ENCODE peak calls at places on chromosomes 12 and 14, in ten cellular contexts. One of them, this sample, is unnamed.

GRCh38 chr12:52522346-52523011 is 2.3 kb upstream of the KRT5 start:
- DNase-seq in cardiac muscle cell: peak
- DNase-seq in fibroblast of mammary gland: no peak
- DNase-seq in NCI-H460: no peak
- DNase-seq in frontal cortex: no peak
- DNase-seq in uterus: no peak
- DNase-seq in HFFc6: peak
- DNase-seq in stimulated activated CD4-positive, alpha-beta T cell treated with anti-CD3 and anti-CD28 coated beads, Interleukin-1b, Interleukin-23, amount 100 ng/mL, for 1 hour: no peak
- DNase-seq in NCI-H2171: no peak
- DNase-seq in foreskin keratinocyte: peak
- DNase-seq in this sample: no peak

GRCh38 chr14:69999246-69999645 is 120.0 kb downstream of the SMOC1 start:
- DNase-seq in cardiac muscle cell: peak
- DNase-seq in fibroblast of mammary gland: peak
- DNase-seq in NCI-H460: peak
- DNase-seq in frontal cortex: no peak
- DNase-seq in uterus: no peak
- DNase-seq in HFFc6: no peak
- DNase-seq in stimulated activated CD4-positive, alpha-beta T cell treated with anti-CD3 and anti-CD28 coated beads, Interleukin-1b, Interleukin-23, amount 100 ng/mL, for 1 hour: no peak
- DNase-seq in NCI-H2171: no peak
- DNase-seq in foreskin keratinocyte: peak
- DNase-seq in this sample: no peak

GRCh38 chr14:56367416-56367815 is 212.2 kb upstream of the TMEM260 start:
- DNase-seq in cardiac muscle cell: no peak
- DNase-seq in fibroblast of mammary gland: no peak
- DNase-seq in NCI-H460: no peak
- DNase-seq in frontal cortex: no peak
- DNase-seq in uterus: no peak
- DNase-seq in HFFc6: no peak
- DNase-seq in stimulated activated CD4-positive, alpha-beta T cell treated with anti-CD3 and anti-CD28 coated beads, Interleukin-1b, Interleukin-23, amount 100 ng/mL, for 1 hour: no peak
- DNase-seq in NCI-H2171: no peak
- DNase-seq in foreskin keratinocyte: no peak
- DNase-seq in this sample: no peak

GRCh38 chr12:67237231-67237630 is 31.9 kb upstream of the CAND1 start:
- DNase-seq in cardiac muscle cell: no peak
- DNase-seq in fibroblast of mammary gland: no peak
- DNase-seq in NCI-H460: no peak
- DNase-seq in frontal cortex: no peak
- DNase-seq in uterus: no peak
- DNase-seq in HFFc6: no peak
- DNase-seq in stimulated activated CD4-positive, alpha-beta T cell treated with anti-CD3 and anti-CD28 coated beads, Interleukin-1b, Interleukin-23, amount 100 ng/mL, for 1 hour: no peak
- DNase-seq in NCI-H2171: no peak
- DNase-seq in foreskin keratinocyte: no peak
- DNase-seq in this sample: no peak

GRCh38 chr14:36524874-36525745 is 5.1 kb upstream of the NKX2-1 start:
- DNase-seq in cardiac muscle cell: peak
- DNase-seq in fibroblast of mammary gland: peak
- DNase-seq in NCI-H460: peak
- DNase-seq in frontal cortex: no peak
- DNase-seq in uterus: no peak
- DNase-seq in HFFc6: no peak
- DNase-seq in stimulated activated CD4-positive, alpha-beta T cell treated with anti-CD3 and anti-CD28 coated beads, Interleukin-1b, Interleukin-23, amount 100 ng/mL, for 1 hour: no peak
- DNase-seq in NCI-H2171: no peak
- DNase-seq in foreskin keratinocyte: no peak
- DNase-seq in this sample: no peak

GRCh38 chr12:123076604-123077297 is 74.1 kb downstream of the PITPNM2 start:
- DNase-seq in cardiac muscle cell: no peak
- DNase-seq in fibroblast of mammary gland: no peak
- DNase-seq in NCI-H460: no peak
- DNase-seq in frontal cortex: no peak
- DNase-seq in uterus: no peak
- DNase-seq in HFFc6: no peak
- DNase-seq in stimulated activated CD4-positive, alpha-beta T cell treated with anti-CD3 and anti-CD28 coated beads, Interleukin-1b, Interleukin-23, amount 100 ng/mL, for 1 hour: peak
- DNase-seq in NCI-H2171: no peak
- DNase-seq in foreskin keratinocyte: peak
- DNase-seq in this sample: no peak

GRCh38 chr12:4251228-4251891 is 22.2 kb upstream of the CCND2 start:
- DNase-seq in cardiac muscle cell: no peak
- DNase-seq in fibroblast of mammary gland: no peak
- DNase-seq in NCI-H460: no peak
- DNase-seq in frontal cortex: no peak
- DNase-seq in uterus: no peak
- DNase-seq in HFFc6: no peak
- DNase-seq in stimulated activated CD4-positive, alpha-beta T cell treated with anti-CD3 and anti-CD28 coated beads, Interleukin-1b, Interleukin-23, amount 100 ng/mL, for 1 hour: no peak
- DNase-seq in NCI-H2171: no peak
- DNase-seq in foreskin keratinocyte: no peak
- DNase-seq in this sample: no peak

GRCh38 chr14:54890794-54891193 is 11.8 kb downstream of the GCH1 start:
- DNase-seq in cardiac muscle cell: no peak
- DNase-seq in fibroblast of mammary gland: no peak
- DNase-seq in NCI-H460: no peak
- DNase-seq in frontal cortex: no peak
- DNase-seq in uterus: no peak
- DNase-seq in HFFc6: no peak
- DNase-seq in stimulated activated CD4-positive, alpha-beta T cell treated with anti-CD3 and anti-CD28 coated beads, Interleukin-1b, Interleukin-23, amount 100 ng/mL, for 1 hour: no peak
- DNase-seq in NCI-H2171: no peak
- DNase-seq in foreskin keratinocyte: no peak
- DNase-seq in this sample: no peak

GRCh38 chr12:53579545-53579955 is 46.6 kb downstream of the ATF7 start:
- DNase-seq in cardiac muscle cell: no peak
- DNase-seq in fibroblast of mammary gland: no peak
- DNase-seq in NCI-H460: no peak
- DNase-seq in frontal cortex: no peak
- DNase-seq in uterus: no peak
- DNase-seq in HFFc6: no peak
- DNase-seq in stimulated activated CD4-positive, alpha-beta T cell treated with anti-CD3 and anti-CD28 coated beads, Interleukin-1b, Interleukin-23, amount 100 ng/mL, for 1 hour: no peak
- DNase-seq in NCI-H2171: no peak
- DNase-seq in foreskin keratinocyte: no peak
- DNase-seq in this sample: no peak

GRCh38 chr12:93638095-93638494 is 39.1 kb upstream of the CRADD start:
- DNase-seq in cardiac muscle cell: no peak
- DNase-seq in fibroblast of mammary gland: peak
- DNase-seq in NCI-H460: no peak
- DNase-seq in frontal cortex: no peak
- DNase-seq in uterus: no peak
- DNase-seq in HFFc6: peak
- DNase-seq in stimulated activated CD4-positive, alpha-beta T cell treated with anti-CD3 and anti-CD28 coated beads, Interleukin-1b, Interleukin-23, amount 100 ng/mL, for 1 hour: no peak
- DNase-seq in NCI-H2171: no peak
- DNase-seq in foreskin keratinocyte: peak
- DNase-seq in this sample: peak

GRCh38 chr14:104872469-104873341 is 7.6 kb downstream of the CEP170B start:
- DNase-seq in cardiac muscle cell: peak
- DNase-seq in fibroblast of mammary gland: peak
- DNase-seq in NCI-H460: no peak
- DNase-seq in frontal cortex: no peak
- DNase-seq in uterus: peak
- DNase-seq in HFFc6: peak
- DNase-seq in stimulated activated CD4-positive, alpha-beta T cell treated with anti-CD3 and anti-CD28 coated beads, Interleukin-1b, Interleukin-23, amount 100 ng/mL, for 1 hour: no peak
- DNase-seq in NCI-H2171: no peak
- DNase-seq in foreskin keratinocyte: no peak
- DNase-seq in this sample: peak

GRCh38 chr14:28772613-28773012 is 6.0 kb downstream of the FOXG1 start:
- DNase-seq in cardiac muscle cell: no peak
- DNase-seq in fibroblast of mammary gland: no peak
- DNase-seq in NCI-H460: no peak
- DNase-seq in frontal cortex: no peak
- DNase-seq in uterus: no peak
- DNase-seq in HFFc6: no peak
- DNase-seq in stimulated activated CD4-positive, alpha-beta T cell treated with anti-CD3 and anti-CD28 coated beads, Interleukin-1b, Interleukin-23, amount 100 ng/mL, for 1 hour: no peak
- DNase-seq in NCI-H2171: peak
- DNase-seq in foreskin keratinocyte: no peak
- DNase-seq in this sample: no peak

GRCh38 chr12:38776657-38777056 is 128.7 kb downstream of the CPNE8 start:
- DNase-seq in cardiac muscle cell: peak
- DNase-seq in fibroblast of mammary gland: peak
- DNase-seq in NCI-H460: peak
- DNase-seq in frontal cortex: no peak
- DNase-seq in uterus: no peak
- DNase-seq in HFFc6: no peak
- DNase-seq in stimulated activated CD4-positive, alpha-beta T cell treated with anti-CD3 and anti-CD28 coated beads, Interleukin-1b, Interleukin-23, amount 100 ng/mL, for 1 hour: no peak
- DNase-seq in NCI-H2171: no peak
- DNase-seq in foreskin keratinocyte: peak
- DNase-seq in this sample: no peak

GRCh38 chr12:65673732-65674131 is 150.6 kb upstream of the HMGA2 start:
- DNase-seq in cardiac muscle cell: peak
- DNase-seq in fibroblast of mammary gland: peak
- DNase-seq in NCI-H460: no peak
- DNase-seq in frontal cortex: no peak
- DNase-seq in uterus: no peak
- DNase-seq in HFFc6: peak
- DNase-seq in stimulated activated CD4-positive, alpha-beta T cell treated with anti-CD3 and anti-CD28 coated beads, Interleukin-1b, Interleukin-23, amount 100 ng/mL, for 1 hour: no peak
- DNase-seq in NCI-H2171: no peak
- DNase-seq in foreskin keratinocyte: peak
- DNase-seq in this sample: peak

GRCh38 chr14:100701314-100701713 is 25.4 kb upstream of the DLK1 start:
- DNase-seq in cardiac muscle cell: no peak
- DNase-seq in fibroblast of mammary gland: no peak
- DNase-seq in NCI-H460: no peak
- DNase-seq in frontal cortex: no peak
- DNase-seq in uterus: no peak
- DNase-seq in HFFc6: no peak
- DNase-seq in stimulated activated CD4-positive, alpha-beta T cell treated with anti-CD3 and anti-CD28 coated beads, Interleukin-1b, Interleukin-23, amount 100 ng/mL, for 1 hour: no peak
- DNase-seq in NCI-H2171: no peak
- DNase-seq in foreskin keratinocyte: no peak
- DNase-seq in this sample: no peak

GRCh38 chr14:87805315-87805723 is 187.7 kb downstream of the GALC start:
- DNase-seq in cardiac muscle cell: peak
- DNase-seq in fibroblast of mammary gland: peak
- DNase-seq in NCI-H460: peak
- DNase-seq in frontal cortex: no peak
- DNase-seq in uterus: no peak
- DNase-seq in HFFc6: peak
- DNase-seq in stimulated activated CD4-positive, alpha-beta T cell treated with anti-CD3 and anti-CD28 coated beads, Interleukin-1b, Interleukin-23, amount 100 ng/mL, for 1 hour: no peak
- DNase-seq in NCI-H2171: no peak
- DNase-seq in foreskin keratinocyte: peak
- DNase-seq in this sample: peak

GRCh38 chr12:121976950-121977349 is 44.7 kb upstream of the BCL7A start:
- DNase-seq in cardiac muscle cell: no peak
- DNase-seq in fibroblast of mammary gland: no peak
- DNase-seq in NCI-H460: no peak
- DNase-seq in frontal cortex: no peak
- DNase-seq in uterus: no peak
- DNase-seq in HFFc6: no peak
- DNase-seq in stimulated activated CD4-positive, alpha-beta T cell treated with anti-CD3 and anti-CD28 coated beads, Interleukin-1b, Interleukin-23, amount 100 ng/mL, for 1 hour: no peak
- DNase-seq in NCI-H2171: no peak
- DNase-seq in foreskin keratinocyte: no peak
- DNase-seq in this sample: no peak

GRCh38 chr12:58425481-58426392 is 484.4 kb downstream of the ATP23 start:
- DNase-seq in cardiac muscle cell: peak
- DNase-seq in fibroblast of mammary gland: peak
- DNase-seq in NCI-H460: peak
- DNase-seq in frontal cortex: peak
- DNase-seq in uterus: no peak
- DNase-seq in HFFc6: peak
- DNase-seq in stimulated activated CD4-positive, alpha-beta T cell treated with anti-CD3 and anti-CD28 coated beads, Interleukin-1b, Interleukin-23, amount 100 ng/mL, for 1 hour: no peak
- DNase-seq in NCI-H2171: no peak
- DNase-seq in foreskin keratinocyte: peak
- DNase-seq in this sample: peak

GRCh38 chr12:50554651-50555050 is 49.9 kb downstream of the DIP2B start:
- DNase-seq in cardiac muscle cell: no peak
- DNase-seq in fibroblast of mammary gland: no peak
- DNase-seq in NCI-H460: no peak
- DNase-seq in frontal cortex: no peak
- DNase-seq in uterus: no peak
- DNase-seq in HFFc6: no peak
- DNase-seq in stimulated activated CD4-positive, alpha-beta T cell treated with anti-CD3 and anti-CD28 coated beads, Interleukin-1b, Interleukin-23, amount 100 ng/mL, for 1 hour: no peak
- DNase-seq in NCI-H2171: no peak
- DNase-seq in foreskin keratinocyte: no peak
- DNase-seq in this sample: no peak

GRCh38 chr12:66633676-66634075 is 45.2 kb downstream of the GRIP1 start:
- DNase-seq in cardiac muscle cell: peak
- DNase-seq in fibroblast of mammary gland: peak
- DNase-seq in NCI-H460: no peak
- DNase-seq in frontal cortex: no peak
- DNase-seq in uterus: no peak
- DNase-seq in HFFc6: no peak
- DNase-seq in stimulated activated CD4-positive, alpha-beta T cell treated with anti-CD3 and anti-CD28 coated beads, Interleukin-1b, Interleukin-23, amount 100 ng/mL, for 1 hour: no peak
- DNase-seq in NCI-H2171: no peak
- DNase-seq in foreskin keratinocyte: peak
- DNase-seq in this sample: no peak

GRCh38 chr14:24843494-24843893 is 206.5 kb downstream of the STXBP6 start:
- DNase-seq in cardiac muscle cell: no peak
- DNase-seq in fibroblast of mammary gland: no peak
- DNase-seq in NCI-H460: no peak
- DNase-seq in frontal cortex: no peak
- DNase-seq in uterus: no peak
- DNase-seq in HFFc6: no peak
- DNase-seq in stimulated activated CD4-positive, alpha-beta T cell treated with anti-CD3 and anti-CD28 coated beads, Interleukin-1b, Interleukin-23, amount 100 ng/mL, for 1 hour: no peak
- DNase-seq in NCI-H2171: no peak
- DNase-seq in foreskin keratinocyte: no peak
- DNase-seq in this sample: no peak

GRCh38 chr14:52711666-52712065 is 4.7 kb downstream of the PSMC6 start:
- DNase-seq in cardiac muscle cell: no peak
- DNase-seq in fibroblast of mammary gland: peak
- DNase-seq in NCI-H460: no peak
- DNase-seq in frontal cortex: no peak
- DNase-seq in uterus: no peak
- DNase-seq in HFFc6: no peak
- DNase-seq in stimulated activated CD4-positive, alpha-beta T cell treated with anti-CD3 and anti-CD28 coated beads, Interleukin-1b, Interleukin-23, amount 100 ng/mL, for 1 hour: no peak
- DNase-seq in NCI-H2171: no peak
- DNase-seq in foreskin keratinocyte: no peak
- DNase-seq in this sample: no peak

GRCh38 chr12:52335598-52336262 is 14.5 kb upstream of the KRT83 start:
- DNase-seq in cardiac muscle cell: no peak
- DNase-seq in fibroblast of mammary gland: no peak
- DNase-seq in NCI-H460: no peak
- DNase-seq in frontal cortex: no peak
- DNase-seq in uterus: no peak
- DNase-seq in HFFc6: no peak
- DNase-seq in stimulated activated CD4-positive, alpha-beta T cell treated with anti-CD3 and anti-CD28 coated beads, Interleukin-1b, Interleukin-23, amount 100 ng/mL, for 1 hour: no peak
- DNase-seq in NCI-H2171: no peak
- DNase-seq in foreskin keratinocyte: no peak
- DNase-seq in this sample: no peak

GRCh38 chr12:75944097-75944904 is 87.3 kb downstream of the PHLDA1 start:
- DNase-seq in cardiac muscle cell: peak
- DNase-seq in fibroblast of mammary gland: peak
- DNase-seq in NCI-H460: peak
- DNase-seq in frontal cortex: peak
- DNase-seq in uterus: no peak
- DNase-seq in HFFc6: peak
- DNase-seq in stimulated activated CD4-positive, alpha-beta T cell treated with anti-CD3 and anti-CD28 coated beads, Interleukin-1b, Interleukin-23, amount 100 ng/mL, for 1 hour: no peak
- DNase-seq in NCI-H2171: no peak
- DNase-seq in foreskin keratinocyte: peak
- DNase-seq in this sample: peak

GRCh38 chr14:88473791-88474190 is 81.0 kb downstream of the PTPN21 start:
- DNase-seq in cardiac muscle cell: peak
- DNase-seq in fibroblast of mammary gland: no peak
- DNase-seq in NCI-H460: no peak
- DNase-seq in frontal cortex: no peak
- DNase-seq in uterus: no peak
- DNase-seq in HFFc6: no peak
- DNase-seq in stimulated activated CD4-positive, alpha-beta T cell treated with anti-CD3 and anti-CD28 coated beads, Interleukin-1b, Interleukin-23, amount 100 ng/mL, for 1 hour: no peak
- DNase-seq in NCI-H2171: no peak
- DNase-seq in foreskin keratinocyte: no peak
- DNase-seq in this sample: no peak

GRCh38 chr14:61524211-61524806 is 171.0 kb upstream of the HIF1A start:
- DNase-seq in cardiac muscle cell: peak
- DNase-seq in fibroblast of mammary gland: peak
- DNase-seq in NCI-H460: no peak
- DNase-seq in frontal cortex: no peak
- DNase-seq in uterus: no peak
- DNase-seq in HFFc6: peak
- DNase-seq in stimulated activated CD4-positive, alpha-beta T cell treated with anti-CD3 and anti-CD28 coated beads, Interleukin-1b, Interleukin-23, amount 100 ng/mL, for 1 hour: no peak
- DNase-seq in NCI-H2171: no peak
- DNase-seq in foreskin keratinocyte: peak
- DNase-seq in this sample: no peak

GRCh38 chr14:103072595-103073366 is 11.2 kb upstream of the LBHD2 start:
- DNase-seq in cardiac muscle cell: no peak
- DNase-seq in fibroblast of mammary gland: no peak
- DNase-seq in NCI-H460: no peak
- DNase-seq in frontal cortex: no peak
- DNase-seq in uterus: no peak
- DNase-seq in HFFc6: no peak
- DNase-seq in stimulated activated CD4-positive, alpha-beta T cell treated with anti-CD3 and anti-CD28 coated beads, Interleukin-1b, Interleukin-23, amount 100 ng/mL, for 1 hour: no peak
- DNase-seq in NCI-H2171: no peak
- DNase-seq in foreskin keratinocyte: no peak
- DNase-seq in this sample: no peak

GRCh38 chr12:91383106-91383505 is 200.5 kb upstream of the DCN start:
- DNase-seq in cardiac muscle cell: peak
- DNase-seq in fibroblast of mammary gland: peak
- DNase-seq in NCI-H460: no peak
- DNase-seq in frontal cortex: no peak
- DNase-seq in uterus: peak
- DNase-seq in HFFc6: no peak
- DNase-seq in stimulated activated CD4-positive, alpha-beta T cell treated with anti-CD3 and anti-CD28 coated beads, Interleukin-1b, Interleukin-23, amount 100 ng/mL, for 1 hour: no peak
- DNase-seq in NCI-H2171: no peak
- DNase-seq in foreskin keratinocyte: no peak
- DNase-seq in this sample: no peak

This sample was measured in GM03348.